ENCODE peak calls at places on chromosomes 1 and 21, in six cellular contexts. D is tibial artery, O is heart left ventricle, F is progenitor cell of endocrine pancreas, L is activated B cell treated with CpG ODN at 0.5 μM for 24 hours, Z is tibial nerve. C is an unnamed sample.

GRCh38 chr1:227951624-227952373 is 4.1 kb upstream of the WNT9A start:
- DNase-seq in D (no peak), O (no peak), Z (no peak), F (peak; percentile 6), L (no peak), C (peak; percentile 30)

GRCh38 chr1:44681905-44682900 is 7.7 kb downstream of the ARMH1 start:
- DNase-seq in L (no peak), D (no peak), Z (no peak), O (no peak), F (no peak), C (peak; percentile 17)

GRCh38 chr1:97119260-97119659 is 397.7 kb downstream of the PTBP2 start:
- DNase-seq in F (no peak), O (no peak), D (no peak), Z (no peak), L (no peak), C (no peak)

GRCh38 chr1:3898994-3899775 is 887 bp downstream of the C1orf174 start:
- DNase-seq in D (no peak), Z (no peak), L (no peak), F (no peak), O (no peak), C (no peak)

GRCh38 chr1:237054313-237054712 is 12.3 kb downstream of the RYR2 start:
- DNase-seq in D (no peak), L (no peak), Z (no peak), F (no peak), O (no peak), C (no peak)

GRCh38 chr1:23010734-23011449 is 4.8 kb downstream of the TEX46 start:
- DNase-seq in L (no peak), O (no peak), Z (no peak), D (no peak), F (no peak), C (no peak)

GRCh38 chr1:212514056-212514614 is 81.4 kb downstream of the NENF start:
- DNase-seq in D (no peak), F (no peak), O (peak; percentile 83), L (no peak), Z (peak; percentile 25), C (peak; percentile 60)

GRCh38 chr1:56645663-56646330 is 683 bp downstream of the PRKAA2 start:
- DNase-seq in Z (peak; percentile 13), D (peak; percentile 23), O (no peak), F (no peak), L (no peak), C (no peak)

GRCh38 chr1:223724376-223724775 is 12.0 kb downstream of the CAPN2 start:
- DNase-seq in D (no peak), L (no peak), F (no peak), Z (no peak), O (no peak), C (no peak)

GRCh38 chr1:180925471-180926051 is 12.9 kb downstream of the KIAA1614 start:
- DNase-seq in O (no peak), F (peak; percentile 26), Z (no peak), L (no peak), D (no peak), C (no peak)

GRCh38 chr1:236759252-236759859 is 35.7 kb upstream of the MTR start:
- DNase-seq in L (no peak), Z (no peak), D (no peak), F (no peak), O (no peak), C (no peak)

GRCh38 chr1:167064622-167065021 is 25.6 kb downstream of the GPA33 start:
- DNase-seq in Z (no peak), D (no peak), F (no peak), O (no peak), L (no peak), C (no peak)

GRCh38 chr1:12593621-12594066 is 24.4 kb downstream of the DHRS3 start:
- DNase-seq in D (peak; percentile 84), Z (peak; percentile 58), L (no peak), F (no peak), O (no peak), C (no peak)

GRCh38 chr1:182317489-182318180 is 74.0 kb downstream of the GLUL start:
- DNase-seq in O (no peak), Z (no peak), D (no peak), L (no peak), F (no peak), C (no peak)

GRCh38 chr1:234554157-234554477 is 55.9 kb downstream of the IRF2BP2 start:
- DNase-seq in L (no peak), D (no peak), Z (no peak), F (no peak), O (no peak), C (no peak)

GRCh38 chr1:75316230-75316629 is 182.0 kb downstream of the LHX8 start:
- DNase-seq in O (no peak), D (no peak), F (no peak), Z (no peak), L (no peak), C (no peak)

GRCh38 chr1:211781260-211781659 is 49.3 kb downstream of the LPGAT1 start:
- DNase-seq in Z (no peak), D (no peak), L (no peak), O (no peak), F (no peak), C (no peak)

GRCh38 chr1:248114890-248115289 is 19.9 kb downstream of the OR2L13 start:
- DNase-seq in D (no peak), O (no peak), Z (no peak), F (no peak), L (no peak), C (no peak)

GRCh38 chr1:87916965-87917364 is 588.3 kb downstream of the LMO4 start:
- DNase-seq in Z (no peak), D (no peak), L (no peak), F (no peak), O (no peak), C (no peak)

GRCh38 chr1:159946242-159947187 is 1.1 kb upstream of the IGSF9 start:
- DNase-seq in Z (no peak), O (no peak), F (no peak), D (no peak), L (no peak), C (no peak)

GRCh38 chr1:184425449-184426277 is 38.8 kb downstream of the C1orf21 start:
- DNase-seq in Z (no peak), D (no peak), L (no peak), F (no peak), O (no peak), C (no peak)

GRCh38 chr1:231699769-231700168 is 73.2 kb downstream of the DISC1 start:
- DNase-seq in O (no peak), F (no peak), Z (no peak), L (no peak), D (no peak), C (no peak)

GRCh38 chr1:193185861-193186714 is at the start of gene B3GALT2:
- DNase-seq in L (no peak), F (no peak), O (peak; percentile 53), D (no peak), Z (peak; percentile 21), C (no peak)

GRCh38 chr1:204506091-204506968 is 9.9 kb upstream of the MDM4 start:
- DNase-seq in Z (peak; percentile 55), O (peak; percentile 67), L (peak; percentile 37), D (peak; percentile 75), F (peak; percentile 62), C (no peak)

GRCh38 chr1:212700892-212701819 is 1.5 kb upstream of the BATF3 start:
- DNase-seq in L (peak; percentile 43), O (peak; percentile 55), D (peak; percentile 72), F (no peak), Z (peak; percentile 57), C (no peak)

GRCh38 chr1:202697038-202697437 is 13.2 kb downstream of the SYT2 start:
- DNase-seq in L (no peak), Z (no peak), D (no peak), O (no peak), F (no peak), C (no peak)

GRCh38 chr21:35079181-35079580 is 30.1 kb upstream of the RUNX1 start:
- DNase-seq in O (no peak), L (no peak), F (no peak), D (no peak), Z (no peak), C (no peak)

GRCh38 chr1:45864765-45865164 is 61.4 kb downstream of the MAST2 start:
- DNase-seq in O (no peak), D (no peak), Z (no peak), F (no peak), L (no peak), C (no peak)

GRCh38 chr1:226248091-226248490 is 24.6 kb downstream of the MIXL1 start:
- DNase-seq in F (no peak), Z (no peak), L (no peak), O (no peak), D (no peak), C (no peak)

GRCh38 chr1:94971491-94971924 is 44.6 kb upstream of the CNN3 start:
- DNase-seq in F (no peak), L (no peak), Z (no peak), D (no peak), O (no peak), C (no peak)

GRCh38 chr1:205535866-205536758 is 31.6 kb downstream of the CDK18 start:
- DNase-seq in L (peak; percentile 1), F (no peak), Z (no peak), O (no peak), D (no peak), C (no peak)

GRCh38 chr1:221237587-221237986 is 358.3 kb downstream of the HLX start:
- DNase-seq in Z (no peak), L (no peak), F (no peak), D (no peak), O (no peak), C (no peak)
- TF ChIP-seq CTCF in Z (no peak), L (no peak), F (no peak), D (no peak), O (no peak), C (no peak)

GRCh38 chr1:52748119-52748518 is 21.9 kb downstream of the ZYG11B start:
- DNase-seq in D (no peak), L (no peak), O (no peak), F (no peak), Z (no peak), C (no peak)
- TF ChIP-seq CTCF in D (peak; percentile 11), L (no peak), O (peak; percentile 37), F (no peak), Z (peak; percentile 9), C (peak; percentile 24)

GRCh38 chr1:106360252-106360651 is 696.2 kb upstream of the PRMT6 start:
- DNase-seq in F (no peak), D (no peak), L (no peak), O (no peak), Z (no peak), C (no peak)
- TF ChIP-seq CTCF in F (peak; percentile 27), D (no peak), L (no peak), O (no peak), Z (no peak), C (no peak)

GRCh38 chr1:233025156-233025555 is 74.7 kb downstream of the NTPCR start:
- DNase-seq in Z (no peak), D (no peak), O (peak; percentile 42), L (no peak), F (peak; percentile 37), C (no peak)
- TF ChIP-seq CTCF in Z (peak; percentile 21), D (no peak), O (peak; percentile 64), L (no peak), F (peak; percentile 71), C (peak; percentile 16)

DNA sequence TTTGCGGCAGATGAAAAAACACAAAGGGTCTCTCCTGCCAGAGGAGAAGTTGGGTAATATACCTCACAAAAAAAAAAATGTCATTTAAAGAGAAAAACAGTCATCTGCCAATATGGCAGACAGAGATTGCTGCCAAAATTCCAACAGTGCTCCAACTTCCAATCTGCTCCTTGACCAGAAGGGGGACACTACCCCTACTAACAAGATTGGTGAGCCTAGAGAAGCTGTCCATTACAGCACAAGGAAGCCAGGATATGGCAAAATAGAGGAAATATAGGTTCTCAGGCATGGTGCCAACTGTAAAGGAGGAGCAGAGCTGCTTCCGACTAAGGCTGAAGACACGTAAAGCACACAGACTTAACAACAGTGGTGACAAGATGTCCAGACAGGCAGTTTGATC is 453.5 kb downstream of the TTLL7 start:
- DNase-seq in D (no peak), L (no peak), O (no peak), F (no peak), Z (no peak), C (no peak)
- TF ChIP-seq CTCF in D (no peak), L (no peak), O (no peak), F (peak; percentile 41), Z (no peak), C (no peak)

C was measured in CD14-positive monocyte.